ENCODE peak calls at places on chromosomes 3 and 15, in nine cellular contexts. One of them, this sample, is unnamed.

GRCh38 chr15:77495806-77496589 is 75.3 kb downstream of the HMG20A start:
- DNase-seq in breast epithelium: no peak
- DNase-seq in stimulated activated naive CD4-positive, alpha-beta T cell treated with Interleukin-2 at 50 U/mL for 16 hours: no peak
- DNase-seq in neural progenitor cell: peak; percentile 44
- DNase-seq in amniotic stem cell: no peak
- DNase-seq in foreskin keratinocyte: no peak
- DNase-seq in activated CD8-positive, alpha-beta memory T cell treated with anti-CD3 and anti-CD28 coated beads, Interleukin-2, amount 10 ng/mL, durations not matched to agents 7 days and 5 days: no peak
- DNase-seq in Daoy: no peak
- DNase-seq in NCI-H446: no peak
- DNase-seq in this sample: no peak

GRCh38 chr3:62843508-62843907 is 31.7 kb downstream of the CADPS start:
- DNase-seq in breast epithelium: no peak
- DNase-seq in stimulated activated naive CD4-positive, alpha-beta T cell treated with Interleukin-2 at 50 U/mL for 16 hours: no peak
- DNase-seq in neural progenitor cell: no peak
- DNase-seq in amniotic stem cell: no peak
- DNase-seq in foreskin keratinocyte: no peak
- DNase-seq in activated CD8-positive, alpha-beta memory T cell treated with anti-CD3 and anti-CD28 coated beads, Interleukin-2, amount 10 ng/mL, durations not matched to agents 7 days and 5 days: no peak
- DNase-seq in Daoy: no peak
- DNase-seq in NCI-H446: no peak
- DNase-seq in this sample: no peak

GRCh38 chr3:100268156-100268555 is 7.4 kb downstream of the TBC1D23 start:
- DNase-seq in breast epithelium: no peak
- DNase-seq in stimulated activated naive CD4-positive, alpha-beta T cell treated with Interleukin-2 at 50 U/mL for 16 hours: no peak
- DNase-seq in neural progenitor cell: no peak
- DNase-seq in amniotic stem cell: no peak
- DNase-seq in foreskin keratinocyte: peak; percentile 25
- DNase-seq in activated CD8-positive, alpha-beta memory T cell treated with anti-CD3 and anti-CD28 coated beads, Interleukin-2, amount 10 ng/mL, durations not matched to agents 7 days and 5 days: no peak
- DNase-seq in Daoy: no peak
- DNase-seq in NCI-H446: no peak
- DNase-seq in this sample: no peak

GRCh38 chr3:177824190-177824786 is 627.0 kb upstream of the TBL1XR1 start:
- DNase-seq in breast epithelium: peak; percentile 72
- DNase-seq in stimulated activated naive CD4-positive, alpha-beta T cell treated with Interleukin-2 at 50 U/mL for 16 hours: no peak
- DNase-seq in neural progenitor cell: peak; percentile 44
- DNase-seq in amniotic stem cell: peak; percentile 14
- DNase-seq in foreskin keratinocyte: peak; percentile 68
- DNase-seq in activated CD8-positive, alpha-beta memory T cell treated with anti-CD3 and anti-CD28 coated beads, Interleukin-2, amount 10 ng/mL, durations not matched to agents 7 days and 5 days: no peak
- DNase-seq in Daoy: peak; percentile 43
- DNase-seq in NCI-H446: peak; percentile 41
- DNase-seq in this sample: no peak

GRCh38 chr3:127762077-127762786 is 60.1 kb downstream of the MGLL start:
- DNase-seq in breast epithelium: no peak
- DNase-seq in stimulated activated naive CD4-positive, alpha-beta T cell treated with Interleukin-2 at 50 U/mL for 16 hours: no peak
- DNase-seq in neural progenitor cell: no peak
- DNase-seq in amniotic stem cell: no peak
- DNase-seq in foreskin keratinocyte: no peak
- DNase-seq in activated CD8-positive, alpha-beta memory T cell treated with anti-CD3 and anti-CD28 coated beads, Interleukin-2, amount 10 ng/mL, durations not matched to agents 7 days and 5 days: peak; percentile 62
- DNase-seq in Daoy: no peak
- DNase-seq in NCI-H446: peak; percentile 64
- DNase-seq in this sample: no peak

GRCh38 chr3:54165865-54166264 is 43.5 kb downstream of the CACNA2D3 start:
- DNase-seq in breast epithelium: no peak
- DNase-seq in stimulated activated naive CD4-positive, alpha-beta T cell treated with Interleukin-2 at 50 U/mL for 16 hours: no peak
- DNase-seq in neural progenitor cell: no peak
- DNase-seq in amniotic stem cell: no peak
- DNase-seq in foreskin keratinocyte: no peak
- DNase-seq in activated CD8-positive, alpha-beta memory T cell treated with anti-CD3 and anti-CD28 coated beads, Interleukin-2, amount 10 ng/mL, durations not matched to agents 7 days and 5 days: no peak
- DNase-seq in Daoy: no peak
- DNase-seq in NCI-H446: no peak
- DNase-seq in this sample: no peak

GRCh38 chr3:84184937-84185336 is 773.9 kb upstream of the CADM2 start:
- DNase-seq in breast epithelium: no peak
- DNase-seq in stimulated activated naive CD4-positive, alpha-beta T cell treated with Interleukin-2 at 50 U/mL for 16 hours: no peak
- DNase-seq in neural progenitor cell: no peak
- DNase-seq in amniotic stem cell: no peak
- DNase-seq in foreskin keratinocyte: no peak
- DNase-seq in activated CD8-positive, alpha-beta memory T cell treated with anti-CD3 and anti-CD28 coated beads, Interleukin-2, amount 10 ng/mL, durations not matched to agents 7 days and 5 days: no peak
- DNase-seq in Daoy: no peak
- DNase-seq in NCI-H446: no peak
- DNase-seq in this sample: no peak

GRCh38 chr3:138329127-138329983 is at the start of gene NME9:
- DNase-seq in breast epithelium: peak; percentile 66
- DNase-seq in stimulated activated naive CD4-positive, alpha-beta T cell treated with Interleukin-2 at 50 U/mL for 16 hours: peak; percentile 86
- DNase-seq in neural progenitor cell: peak; percentile 99
- DNase-seq in amniotic stem cell: no peak
- DNase-seq in foreskin keratinocyte: no peak
- DNase-seq in activated CD8-positive, alpha-beta memory T cell treated with anti-CD3 and anti-CD28 coated beads, Interleukin-2, amount 10 ng/mL, durations not matched to agents 7 days and 5 days: peak; percentile 92
- DNase-seq in Daoy: peak; percentile 93
- DNase-seq in NCI-H446: peak; percentile 96
- DNase-seq in this sample: no peak

GRCh38 chr3:47377186-47377585 is 3.6 kb upstream of the PTPN23 start:
- DNase-seq in breast epithelium: no peak
- DNase-seq in stimulated activated naive CD4-positive, alpha-beta T cell treated with Interleukin-2 at 50 U/mL for 16 hours: no peak
- DNase-seq in neural progenitor cell: no peak
- DNase-seq in amniotic stem cell: no peak
- DNase-seq in foreskin keratinocyte: no peak
- DNase-seq in activated CD8-positive, alpha-beta memory T cell treated with anti-CD3 and anti-CD28 coated beads, Interleukin-2, amount 10 ng/mL, durations not matched to agents 7 days and 5 days: no peak
- DNase-seq in Daoy: no peak
- DNase-seq in NCI-H446: no peak
- DNase-seq in this sample: no peak

GRCh38 chr15:87736921-87737389 is 519.6 kb downstream of the NTRK3 start:
- DNase-seq in breast epithelium: no peak
- DNase-seq in stimulated activated naive CD4-positive, alpha-beta T cell treated with Interleukin-2 at 50 U/mL for 16 hours: no peak
- DNase-seq in neural progenitor cell: no peak
- DNase-seq in amniotic stem cell: no peak
- DNase-seq in foreskin keratinocyte: no peak
- DNase-seq in activated CD8-positive, alpha-beta memory T cell treated with anti-CD3 and anti-CD28 coated beads, Interleukin-2, amount 10 ng/mL, durations not matched to agents 7 days and 5 days: no peak
- DNase-seq in Daoy: no peak
- DNase-seq in NCI-H446: no peak
- DNase-seq in this sample: no peak

GRCh38 chr15:85142324-85142723 is 160.7 kb downstream of the PDE8A start:
- DNase-seq in breast epithelium: no peak
- DNase-seq in stimulated activated naive CD4-positive, alpha-beta T cell treated with Interleukin-2 at 50 U/mL for 16 hours: no peak
- DNase-seq in neural progenitor cell: no peak
- DNase-seq in amniotic stem cell: peak; percentile 21
- DNase-seq in foreskin keratinocyte: peak; percentile 71
- DNase-seq in activated CD8-positive, alpha-beta memory T cell treated with anti-CD3 and anti-CD28 coated beads, Interleukin-2, amount 10 ng/mL, durations not matched to agents 7 days and 5 days: no peak
- DNase-seq in Daoy: peak; percentile 16
- DNase-seq in NCI-H446: peak; percentile 14
- DNase-seq in this sample: peak; percentile 49

GRCh38 chr15:29822100-29822684 is at the start of gene TJP1:
- DNase-seq in breast epithelium: peak; percentile 55
- DNase-seq in stimulated activated naive CD4-positive, alpha-beta T cell treated with Interleukin-2 at 50 U/mL for 16 hours: no peak
- DNase-seq in neural progenitor cell: peak; percentile 94
- DNase-seq in amniotic stem cell: no peak
- DNase-seq in foreskin keratinocyte: peak; percentile 62
- DNase-seq in activated CD8-positive, alpha-beta memory T cell treated with anti-CD3 and anti-CD28 coated beads, Interleukin-2, amount 10 ng/mL, durations not matched to agents 7 days and 5 days: no peak
- DNase-seq in Daoy: peak; percentile 86
- DNase-seq in NCI-H446: peak; percentile 65
- DNase-seq in this sample: no peak

GRCh38 chr3:115148142-115148790 is 1.2 kb upstream of the ZBTB20 start:
- DNase-seq in breast epithelium: no peak
- DNase-seq in stimulated activated naive CD4-positive, alpha-beta T cell treated with Interleukin-2 at 50 U/mL for 16 hours: no peak
- DNase-seq in neural progenitor cell: no peak
- DNase-seq in amniotic stem cell: no peak
- DNase-seq in foreskin keratinocyte: peak; percentile 19
- DNase-seq in activated CD8-positive, alpha-beta memory T cell treated with anti-CD3 and anti-CD28 coated beads, Interleukin-2, amount 10 ng/mL, durations not matched to agents 7 days and 5 days: no peak
- DNase-seq in Daoy: peak; percentile 3
- DNase-seq in NCI-H446: peak; percentile 51
- DNase-seq in this sample: no peak

GRCh38 chr3:190562866-190563525 is 49.1 kb downstream of the IL1RAP start:
- DNase-seq in breast epithelium: no peak
- DNase-seq in stimulated activated naive CD4-positive, alpha-beta T cell treated with Interleukin-2 at 50 U/mL for 16 hours: no peak
- DNase-seq in neural progenitor cell: no peak
- DNase-seq in amniotic stem cell: no peak
- DNase-seq in foreskin keratinocyte: no peak
- DNase-seq in activated CD8-positive, alpha-beta memory T cell treated with anti-CD3 and anti-CD28 coated beads, Interleukin-2, amount 10 ng/mL, durations not matched to agents 7 days and 5 days: no peak
- DNase-seq in Daoy: no peak
- DNase-seq in NCI-H446: no peak
- DNase-seq in this sample: no peak

GRCh38 chr3:172449468-172450149 is 1.4 kb upstream of the GHSR start:
- DNase-seq in breast epithelium: no peak
- DNase-seq in stimulated activated naive CD4-positive, alpha-beta T cell treated with Interleukin-2 at 50 U/mL for 16 hours: no peak
- DNase-seq in neural progenitor cell: peak; percentile 89
- DNase-seq in amniotic stem cell: no peak
- DNase-seq in foreskin keratinocyte: no peak
- DNase-seq in activated CD8-positive, alpha-beta memory T cell treated with anti-CD3 and anti-CD28 coated beads, Interleukin-2, amount 10 ng/mL, durations not matched to agents 7 days and 5 days: peak; percentile 46
- DNase-seq in Daoy: peak; percentile 37
- DNase-seq in NCI-H446: no peak
- DNase-seq in this sample: no peak

This sample was measured in HFF-Myc.